ENCODE peak calls at places on chromosomes 12 and 14, in ten cellular contexts. N, J, C, W, D, T, R, I, S and X are unnamed samples.

GRCh38 chr12:57461904-57462306 is 2.3 kb downstream of the GLI1 start:
- DNase-seq in N (no peak), J (no peak), C (no peak), W (no peak), D (no peak), T (no peak), R (no peak), I (no peak), S (no peak), X (no peak)

GRCh38 chr12:64889434-64890216 is 65.2 kb downstream of the TBC1D30 start:
- DNase-seq in N (peak), J (no peak), C (no peak), W (no peak), D (no peak), T (no peak), R (no peak), I (no peak), S (peak), X (no peak)

GRCh38 chr14:101076451-101077220 is 173.1 kb upstream of the RTL1 start:
- DNase-seq in N (no peak), J (no peak), C (no peak), W (no peak), D (no peak), T (no peak), R (no peak), I (no peak), S (peak), X (no peak)

GRCh38 chr12:120453060-120453761 is 7.0 kb downstream of the GATC start:
- DNase-seq in N (no peak), J (no peak), C (no peak), W (no peak), D (no peak), T (no peak), R (no peak), I (no peak), S (no peak), X (no peak)

GRCh38 chr14:62126885-62127478 is 364.8 kb downstream of the SNAPC1 start:
- DNase-seq in N (peak), J (no peak), C (no peak), W (no peak), D (peak), T (no peak), R (no peak), I (peak), S (no peak), X (peak)

GRCh38 chr12:130433411-130433810 is 95.7 kb downstream of the PIWIL1 start:
- DNase-seq in N (no peak), J (no peak), C (no peak), W (no peak), D (no peak), T (no peak), R (no peak), I (no peak), S (no peak), X (no peak)

GRCh38 chr14:70254476-70254961 is 65.8 kb upstream of the SLC8A3 start:
- DNase-seq in N (peak), J (no peak), C (peak), W (peak), D (peak), T (no peak), R (peak), I (peak), S (peak), X (peak)

GRCh38 chr14:65028937-65029336 is 42.2 kb downstream of the FNTB start:
- DNase-seq in N (no peak), J (no peak), C (no peak), W (no peak), D (no peak), T (no peak), R (no peak), I (no peak), S (no peak), X (no peak)

GRCh38 chr12:130367003-130367402 is 29.3 kb downstream of the PIWIL1 start:
- DNase-seq in N (no peak), J (no peak), C (no peak), W (no peak), D (no peak), T (no peak), R (no peak), I (no peak), S (no peak), X (no peak)

GRCh38 chr14:76883437-76883836 is 57.2 kb downstream of the LRRC74A start:
- DNase-seq in N (no peak), J (no peak), C (no peak), W (no peak), D (no peak), T (no peak), R (no peak), I (no peak), S (no peak), X (no peak)

GRCh38 chr14:24556756-24557155 is 19.3 kb downstream of the CTSG start:
- DNase-seq in N (no peak), J (no peak), C (no peak), W (no peak), D (peak), T (no peak), R (no peak), I (peak), S (peak), X (no peak)

GRCh38 chr12:74903522-74903921 is 306.1 kb downstream of the KCNC2 start:
- DNase-seq in N (no peak), J (no peak), C (no peak), W (no peak), D (no peak), T (no peak), R (no peak), I (no peak), S (no peak), X (no peak)

GRCh38 chr14:30550335-30550734 is 8.6 kb upstream of the G2E3 start:
- DNase-seq in N (no peak), J (no peak), C (no peak), W (no peak), D (peak), T (no peak), R (no peak), I (peak), S (no peak), X (peak)

GRCh38 chr14:54806616-54807015 is 96.0 kb downstream of the GCH1 start:
- DNase-seq in N (no peak), J (no peak), C (no peak), W (no peak), D (no peak), T (no peak), R (no peak), I (no peak), S (no peak), X (no peak)

GRCh38 chr14:69351911-69352310 is 46.2 kb downstream of the ERH start:
- DNase-seq in N (no peak), J (no peak), C (no peak), W (no peak), D (no peak), T (no peak), R (no peak), I (no peak), S (no peak), X (no peak)

GRCh38 chr12:63916561-63917476 is 72.3 kb downstream of the SRGAP1 start:
- DNase-seq in N (no peak), J (no peak), C (no peak), W (no peak), D (peak), T (no peak), R (no peak), I (peak), S (no peak), X (peak)

GRCh38 chr14:59085207-59085739 is 103.2 kb upstream of the DAAM1 start:
- DNase-seq in N (no peak), J (no peak), C (no peak), W (no peak), D (no peak), T (no peak), R (no peak), I (no peak), S (no peak), X (no peak)